ENCODE peak calls at places on chromosome 21, in eight cellular contexts. N is stomach, U is breast epithelium, C is transverse colon, Z is suprapubic skin, V is tibial nerve, P is heart left ventricle, X is uterus. B is an unnamed sample. For H3K4me1, the result is how much of the 10 kb centered on the place peaks cover.

GRCh38 chr21:25636727-25637126 is 2.3 kb upstream of the JAM2 start:
- DNase-seq in N (no peak), U (no peak), C (no peak), Z (no peak), V (no peak), P (no peak), X (no peak), B (no peak)

GRCh38 chr21:44965251-44966022 is 25.6 kb downstream of the SLX9 start:
- DNase-seq in N (no peak), U (no peak), C (no peak), Z (no peak), V (no peak), P (peak), X (no peak), B (no peak)

GRCh38 chr21:45388611-45389296 is 16.2 kb upstream of the COL18A1 start:
- DNase-seq in N (no peak), U (no peak), C (no peak), Z (no peak), V (no peak), P (no peak), X (peak), B (no peak)

GRCh38 chr21:32112194-32112593 is 166.7 kb downstream of the MIS18A start:
- DNase-seq in N (no peak), U (no peak), C (no peak), Z (no peak), V (no peak), P (no peak), X (no peak), B (no peak)

GRCh38 chr21:15539376-15539775 is 190.4 kb upstream of the USP25 start:
- DNase-seq in N (no peak), U (no peak), C (no peak), Z (no peak), V (no peak), P (no peak), X (no peak), B (no peak)

GRCh38 chr21:25149022-25149421 is 458.3 kb downstream of the MRPL39 start:
- DNase-seq in N (no peak), U (no peak), C (peak), Z (no peak), V (no peak), P (no peak), X (no peak), B (no peak)

GRCh38 chr21:32137266-32137665 is 141.6 kb downstream of the MIS18A start:
- DNase-seq in N (no peak), U (no peak), C (no peak), Z (no peak), V (no peak), P (no peak), X (no peak), B (no peak)

GRCh38 chr21:45509566-45510465 is 32.4 kb downstream of the SLC19A1 start:
- DNase-seq in N (no peak), U (no peak), C (no peak), Z (peak), V (no peak), P (peak), X (no peak), B (no peak)

GRCh38 chr21:27741736-27742135 is 774.8 kb upstream of the ADAMTS5 start:
- DNase-seq in N (no peak), U (no peak), C (no peak), Z (no peak), V (no peak), P (no peak), X (no peak), B (no peak)

GRCh38 chr21:45306832-45307571 is 19.3 kb upstream of the POFUT2 start:
- DNase-seq in N (peak), U (peak), C (peak), Z (no peak), V (peak), P (peak), X (peak), B (no peak)

GRCh38 chr21:45517249-45518065 is 24.8 kb downstream of the SLC19A1 start:
- DNase-seq in N (no peak), U (no peak), C (no peak), Z (peak), V (no peak), P (peak), X (no peak), B (no peak)

GRCh38 chr21:21230672-21231071 is 232.5 kb downstream of the NCAM2 start:
- DNase-seq in N (no peak), U (no peak), C (no peak), Z (no peak), V (no peak), P (no peak), X (no peak), B (no peak)

GRCh38 chr21:45324430-45325205 is 36.9 kb upstream of the POFUT2 start:
- DNase-seq in N (no peak), U (no peak), C (no peak), Z (no peak), V (no peak), P (peak), X (no peak), B (no peak)

GRCh38 chr21:45278156-45278911 is 9.4 kb downstream of the POFUT2 start:
- DNase-seq in N (peak), U (no peak), C (no peak), Z (peak), V (no peak), P (no peak), X (peak), B (no peak)

GRCh38 chr21:17270234-17270633 is 242.6 kb upstream of the CXADR start:
- DNase-seq in N (no peak), U (peak), C (no peak), Z (no peak), V (peak), P (peak), X (peak), B (no peak)

GRCh38 chr21:32803651-32804050 is 32.1 kb upstream of the PAXBP1 start:
- DNase-seq in N (no peak), U (no peak), C (no peak), Z (no peak), V (no peak), P (no peak), X (no peak), B (peak)

GRCh38 chr21:28253378-28253777 is 739.3 kb downstream of the LTN1 start:
- DNase-seq in N (no peak), U (no peak), C (no peak), Z (no peak), V (no peak), P (no peak), X (no peak), B (no peak)

GRCh38 chr21:45577806-45578801 is 35.9 kb upstream of the SLC19A1 start:
- DNase-seq in N (peak), U (no peak), C (no peak), Z (peak), V (no peak), P (no peak), X (no peak), B (no peak)

GRCh38 chr21:31873275-31873695 is 465 bp downstream of the HUNK start:
- DNase-seq in N (no peak), U (no peak), C (peak), Z (no peak), V (no peak), P (no peak), X (no peak), B (no peak)

GRCh38 chr21:21722736-21723135 is 724.5 kb downstream of the NCAM2 start:
- DNase-seq in N (no peak), U (no peak), C (no peak), Z (no peak), V (no peak), P (no peak), X (no peak), B (no peak)

GRCh38 chr21:44528634-44528995 is 11.4 kb downstream of the KRTAP10-1 start:
- DNase-seq in N (no peak), U (no peak), C (no peak), Z (no peak), V (no peak), P (no peak), X (peak), B (no peak)

GRCh38 chr21:15065381-15066230 is 806 bp upstream of the NRIP1 start:
- DNase-seq in N (peak), U (peak), C (peak), Z (peak), V (peak), P (peak), X (peak), B (peak)

GRCh38 chr21:32578107-32578691 is 7.1 kb downstream of the TCP10L start:
- DNase-seq in N (no peak), U (no peak), C (peak), Z (no peak), V (no peak), P (no peak), X (no peak), B (no peak)

GRCh38 chr21:44085491-44086321 is 21.5 kb upstream of the PWP2 start:
- DNase-seq in N (peak), U (peak), C (no peak), Z (peak), V (no peak), P (no peak), X (no peak), B (no peak)

GRCh38 chr21:44533891-44534627 is 5.9 kb downstream of the KRTAP10-1 start:
- DNase-seq in N (no peak), U (no peak), C (peak), Z (peak), V (no peak), P (peak), X (peak), B (no peak)

GRCh38 chr21:23524685-23525084 is 2082.6 kb downstream of the MRPL39 start:
- DNase-seq in N (no peak), U (no peak), C (no peak), Z (no peak), V (no peak), P (no peak), X (no peak), B (no peak)

GRCh38 chr21:43585924-43586411 is 73.3 kb downstream of the HSF2BP start:
- DNase-seq in N (peak), U (peak), C (no peak), Z (no peak), V (peak), P (peak), X (peak), B (peak)

GRCh38 chr21:37593015-37593414 is 226.4 kb downstream of the DYRK1A start:
- DNase-seq in N (no peak), U (no peak), C (no peak), Z (no peak), V (no peak), P (no peak), X (no peak), B (peak)

GRCh38 chr21:15682182-15682895 is 47.4 kb upstream of the USP25 start:
- DNase-seq in N (no peak), U (no peak), C (no peak), Z (no peak), V (no peak), P (no peak), X (no peak), B (no peak)

GRCh38 chr21:45200596-45201296 is 86.9 kb downstream of the POFUT2 start:
- DNase-seq in N (no peak), U (no peak), C (no peak), Z (no peak), V (no peak), P (no peak), X (no peak), B (no peak)

GRCh38 chr21:25300632-25301031 is 306.6 kb downstream of the MRPL39 start:
- DNase-seq in N (no peak), U (no peak), C (no peak), Z (no peak), V (no peak), P (no peak), X (no peak), B (no peak)

GRCh38 chr21:25895565-25896205 is 160.9 kb downstream of the GABPA start:
- DNase-seq in N (no peak), U (no peak), C (no peak), Z (no peak), V (no peak), P (no peak), X (no peak), B (no peak)

GRCh38 chr21:32710069-32710784 is 17.6 kb downstream of the SYNJ1 start:
- DNase-seq in N (no peak), U (no peak), C (no peak), Z (no peak), V (no peak), P (no peak), X (no peak), B (no peak)

GRCh38 chr21:27564684-27565280 is 597.9 kb upstream of the ADAMTS5 start:
- DNase-seq in N (peak), U (peak), C (peak), Z (no peak), V (no peak), P (peak), X (peak), B (no peak)

GRCh38 chr21:39479164-39479563 is 27.4 kb downstream of the SH3BGR start:
- DNase-seq in N (no peak), U (no peak), C (no peak), Z (no peak), V (no peak), P (no peak), X (no peak), B (no peak)
- H3K27ac ChIP-seq in N (no peak), U (no peak), C (no peak), Z (no peak), V (no peak), P (no peak), X (no peak), B (no peak)

GRCh38 chr21:29870814-29871213 is 69.0 kb downstream of the GRIK1 start:
- DNase-seq in N (no peak), U (no peak), C (no peak), Z (no peak), V (no peak), P (no peak), X (no peak), B (no peak)

GRCh38 chr21:29875873-29876272 is 63.9 kb downstream of the GRIK1 start:
- DNase-seq in N (no peak), U (no peak), C (no peak), Z (no peak), V (no peak), P (no peak), X (no peak), B (no peak)

GRCh38 chr21:29873908-29874307 is 65.9 kb downstream of the GRIK1 start:
- DNase-seq in N (no peak), U (no peak), C (no peak), Z (no peak), V (no peak), P (no peak), X (no peak), B (no peak)
- TF ChIP-seq POLR2A in N (no peak), U (no peak), C (no peak), Z (no peak), V (no peak), P (no peak), X (no peak), B (no peak)

GRCh38 chr21:34082769-34083168 is 9.4 kb downstream of the MRPS6 start:
- DNase-seq in N (no peak), U (no peak), C (no peak), Z (no peak), V (no peak), P (no peak), X (no peak), B (no peak)

GRCh38 chr21:34083357-34083756 is 10.0 kb downstream of the MRPS6 start:
- DNase-seq in N (no peak), U (no peak), C (no peak), Z (no peak), V (no peak), P (no peak), X (no peak), B (no peak)

GRCh38 chr21:34086887-34087306 is 13.5 kb downstream of the MRPS6 start:
- DNase-seq in N (no peak), U (no peak), C (no peak), Z (no peak), V (no peak), P (peak), X (no peak), B (no peak)

GRCh38 chr21:34088752-34089151 is 15.4 kb downstream of the MRPS6 start:
- DNase-seq in N (no peak), U (no peak), C (no peak), Z (no peak), V (no peak), P (no peak), X (no peak), B (no peak)

GRCh38 chr21:34085129-34085528 is 11.8 kb downstream of the MRPS6 start:
- DNase-seq in N (no peak), U (no peak), C (no peak), Z (no peak), V (no peak), P (no peak), X (no peak), B (no peak)
- H3K4me1 ChIP-seq in N (half or more), U (under half), C (under half), Z (under half), V (half or more), P (under half), X (under half), B (under half)

GRCh38 chr21:41831453-41831831 is 47.7 kb downstream of the PRDM15 start:
- DNase-seq in N (no peak), U (no peak), C (no peak), Z (no peak), V (no peak), P (no peak), X (no peak), B (no peak)
- H3K27ac ChIP-seq in N (no peak), U (no peak), C (no peak), Z (no peak), V (no peak), P (no peak), X (no peak), B (no peak)

GRCh38 chr21:46604975-46605758 is at the start of gene S100B:
- DNase-seq in N (no peak), U (peak), C (no peak), Z (no peak), V (peak), P (no peak), X (no peak), B (no peak)
- TF ChIP-seq POLR2A in N (no peak), U (no peak), C (no peak), Z (no peak), V (peak), P (no peak), X (no peak), B (no peak)

GRCh38 chr21:35412231-35412630 is 363.1 kb upstream of the RUNX1 start:
- DNase-seq in N (no peak), U (no peak), C (no peak), Z (no peak), V (no peak), P (no peak), X (no peak), B (no peak)

GRCh38 chr21:35411434-35411833 is 362.3 kb upstream of the RUNX1 start:
- DNase-seq in N (no peak), U (no peak), C (no peak), Z (no peak), V (no peak), P (no peak), X (no peak), B (no peak)

GRCh38 chr21:35408401-35408800 is 359.3 kb upstream of the RUNX1 start:
- DNase-seq in N (no peak), U (no peak), C (no peak), Z (no peak), V (no peak), P (no peak), X (no peak), B (no peak)

GRCh38 chr21:35410656-35411055 is 361.6 kb upstream of the RUNX1 start:
- DNase-seq in N (no peak), U (no peak), C (no peak), Z (no peak), V (no peak), P (no peak), X (no peak), B (no peak)

GRCh38 chr21:35410123-35410522 is 361.0 kb upstream of the RUNX1 start:
- DNase-seq in N (no peak), U (no peak), C (no peak), Z (no peak), V (no peak), P (no peak), X (no peak), B (no peak)
- H3K4me1 ChIP-seq in N (under half), U (under half), C (under half), Z (under half), V (under half), P (under half), X (under half), B (under half)

GRCh38 chr21:36064085-36064460 is 3.7 kb upstream of the SETD4 start:
- DNase-seq in N (no peak), U (no peak), C (no peak), Z (no peak), V (no peak), P (no peak), X (no peak), B (no peak)

GRCh38 chr21:36061445-36061844 is 1.1 kb upstream of the SETD4 start:
- DNase-seq in N (no peak), U (no peak), C (no peak), Z (no peak), V (no peak), P (no peak), X (no peak), B (no peak)

GRCh38 chr21:36063375-36064084 is 3.2 kb upstream of the SETD4 start:
- DNase-seq in N (no peak), U (no peak), C (no peak), Z (no peak), V (no peak), P (no peak), X (no peak), B (no peak)

GRCh38 chr21:36059823-36060158 is 535 bp downstream of the SETD4 start:
- DNase-seq in N (peak), U (no peak), C (peak), Z (no peak), V (no peak), P (peak), X (no peak), B (no peak)

GRCh38 chr21:36060159-36060921 is at the start of gene SETD4:
- DNase-seq in N (peak), U (peak), C (peak), Z (peak), V (peak), P (peak), X (peak), B (peak)
- H3K27ac ChIP-seq in N (peak), U (peak), C (peak), Z (peak), V (peak), P (peak), X (peak), B (peak)

B was measured in esophagus muscularis mucosa.